ENCODE peak calls at places on chromosome X, in four cellular contexts. E is progenitor cell of endocrine pancreas, U is NCI-H774, Z is iris pigment epithelial cell. W is an unnamed sample.

GRCh38 chrX:21781525-21781924 is 23.6 kb upstream of the SMPX start:
- DNase-seq in Z (peak; percentile 39), U (no peak), E (no peak), W (peak; percentile 11)

GRCh38 chrX:650274-650673 is 19.7 kb downstream of the SHOX start:
- DNase-seq in U (no peak), Z (no peak), E (no peak), W (no peak)

GRCh38 chrX:9436812-9437211 is 28.0 kb upstream of the TBL1X start:
- DNase-seq in Z (no peak), E (no peak), U (no peak), W (no peak)

GRCh38 chrX:11758400-11759171 is 549 bp downstream of the MSL3 start:
- DNase-seq in U (peak; percentile 75), Z (peak; percentile 73), E (peak; percentile 79), W (peak; percentile 18)

GRCh38 chrX:123859409-123859827 is 435 bp upstream of the XIAP start:
- DNase-seq in E (no peak), U (peak; percentile 85), Z (no peak), W (peak; percentile 65)

GRCh38 chrX:31126205-31126604 is 54.4 kb upstream of the FTHL17 start:
- DNase-seq in Z (peak; percentile 59), U (no peak), E (no peak), W (no peak)

GRCh38 chrX:110794601-110795000 is 1.0 kb downstream of the CHRDL1 start:
- DNase-seq in U (no peak), Z (no peak), E (no peak), W (no peak)

GRCh38 chrX:1521459-1521956 is 15.5 kb downstream of the P2RY8 start:
- DNase-seq in U (no peak), E (no peak), Z (no peak), W (no peak)

GRCh38 chrX:26160301-26160700 is at the start of gene MAGEB6B:
- DNase-seq in U (no peak), E (no peak), Z (no peak), W (no peak)

GRCh38 chrX:67353651-67354370 is 190.0 kb upstream of the AR start:
- DNase-seq in Z (no peak), U (no peak), E (no peak), W (no peak)

GRCh38 chrX:81174286-81174685 is 27.4 kb downstream of the HMGN5 start:
- DNase-seq in E (no peak), Z (peak; percentile 24), U (no peak), W (no peak)

GRCh38 chrX:56729152-56729557 is at the start of gene NBDY:
- DNase-seq in Z (peak; percentile 46), E (peak; percentile 10), U (no peak), W (peak; percentile 8)

GRCh38 chrX:11407331-11408110 is 114.3 kb downstream of the AMELX start:
- DNase-seq in Z (peak; percentile 60), U (no peak), E (no peak), W (no peak)

GRCh38 chrX:40465735-40466551 is 114.8 kb upstream of the ATP6AP2 start:
- DNase-seq in E (no peak), U (no peak), Z (no peak), W (peak; percentile 1)

GRCh38 chrX:97367149-97367548 is 483.4 kb downstream of the RPA4 start:
- DNase-seq in E (no peak), U (no peak), Z (peak; percentile 59), W (peak; percentile 54)

GRCh38 chrX:121161501-121161933 is 114.1 kb downstream of the GLUD2 start:
- DNase-seq in Z (no peak), U (no peak), E (no peak), W (no peak)

GRCh38 chrX:54173791-54174190 is 9.3 kb downstream of the FAM120C start:
- DNase-seq in Z (no peak), E (no peak), U (no peak), W (no peak)

GRCh38 chrX:32687379-32687778 is 524.0 kb downstream of the DMD start:
- DNase-seq in E (no peak), Z (no peak), U (no peak), W (no peak)

GRCh38 chrX:3346436-3347329 is at the start of gene MXRA5:
- DNase-seq in E (peak; percentile 14), Z (peak; percentile 32), U (no peak), W (no peak)

GRCh38 chrX:46572295-46572936 is 1.1 kb upstream of the CHST7 start:
- DNase-seq in Z (no peak), U (no peak), E (no peak), W (no peak)

GRCh38 chrX:39519213-39519544 is 578.6 kb downstream of the BCOR start:
- DNase-seq in Z (peak; percentile 29), E (no peak), U (peak; percentile 13), W (peak; percentile 53)

GRCh38 chrX:135383249-135383648 is 38.5 kb upstream of the SMIM10L2A start:
- DNase-seq in Z (no peak), U (no peak), E (no peak), W (no peak)

GRCh38 chrX:45783002-45783401 is 582.3 kb upstream of the DIPK2B start:
- DNase-seq in Z (no peak), E (no peak), U (no peak), W (no peak)

GRCh38 chrX:19127649-19128168 is 5.4 kb upstream of the ADGRG2 start:
- DNase-seq in Z (peak; percentile 73), E (no peak), U (no peak), W (no peak)

GRCh38 chrX:101744085-101744484 is 84.4 kb upstream of the ARMCX2 start:
- DNase-seq in U (no peak), Z (peak; percentile 1), E (no peak), W (no peak)

GRCh38 chrX:74232859-74233258 is 71.1 kb upstream of the ZCCHC13 start:
- DNase-seq in E (no peak), U (no peak), Z (peak; percentile 42), W (no peak)

GRCh38 chrX:7730071-7730470 is 112.9 kb upstream of the VCX start:
- DNase-seq in U (no peak), Z (no peak), E (no peak), W (no peak)

GRCh38 chrX:48540015-48540350 is 469 bp downstream of the TBC1D25 start:
- DNase-seq in Z (peak; percentile 52), U (no peak), E (no peak), W (no peak)

W was measured in NCI-H446 treated with DMSO at 0.1 percent for 48 hours.